ENCODE peak calls at places on chromosome 6, in six cellular contexts. B is tibial artery; D is left ventricle myocardium inferior; K is fibroblast of lung; U is K562; G is CD8-positive, alpha-beta memory T cell. O is an unnamed sample.
A peak's percentile ranks its signal among the peaks of the same experiment; 100 is the strongest.

GRCh38 chr6:159041181-159041580 is 3.6 kb downstream of the TAGAP start:
- DNase-seq in B (no peak), D (no peak), K (no peak), U (no peak), G (no peak), O (no peak)

GRCh38 chr6:75155586-75155985 is 50.3 kb downstream of the COL12A1 start:
- DNase-seq in B (no peak), D (no peak), K (no peak), U (no peak), G (no peak), O (no peak)

GRCh38 chr6:169830876-169831275 is 79.5 kb downstream of the ERMARD start:
- DNase-seq in B (no peak), D (no peak), K (no peak), U (no peak), G (no peak), O (no peak)

GRCh38 chr6:27062755-27063154 is 184.7 kb upstream of the PRSS16 start:
- DNase-seq in B (no peak), D (no peak), K (no peak), U (no peak), G (no peak), O (no peak)

GRCh38 chr6:53544500-53545308 is at the start of gene GCLC:
- DNase-seq in B (peak; percentile 97), D (peak; percentile 96), K (peak; percentile 96), U (peak; percentile 97), G (peak; percentile 90), O (peak; percentile 84)

GRCh38 chr6:169589293-169589692 is 112.5 kb downstream of the WDR27 start:
- DNase-seq in B (no peak), D (no peak), K (peak; percentile 85), U (no peak), G (peak; percentile 9), O (no peak)

GRCh38 chr6:108165714-108166663 is at the start of gene NR2E1:
- DNase-seq in B (no peak), D (no peak), K (peak; percentile 14), U (no peak), G (no peak), O (no peak)

GRCh38 chr6:16760536-16761468 is at the start of gene ATXN1:
- DNase-seq in B (peak; percentile 81), D (peak; percentile 57), K (no peak), U (no peak), G (peak; percentile 75), O (peak; percentile 80)

GRCh38 chr6:142850653-142851434 is 94.1 kb downstream of the HIVEP2 start:
- DNase-seq in B (no peak), D (no peak), K (peak; percentile 65), U (no peak), G (no peak), O (no peak)

GRCh38 chr6:12291083-12291784 is 1.1 kb downstream of the EDN1 start:
- DNase-seq in B (no peak), D (no peak), K (no peak), U (no peak), G (no peak), O (no peak)

GRCh38 chr6:155132617-155133016 is 131.2 kb upstream of the CLDN20 start:
- DNase-seq in B (no peak), D (no peak), K (no peak), U (no peak), G (no peak), O (no peak)

GRCh38 chr6:21341910-21342309 is 251.6 kb upstream of the SOX4 start:
- DNase-seq in B (no peak), D (no peak), K (no peak), U (no peak), G (no peak), O (no peak)

GRCh38 chr6:46926481-46926880 is 4.7 kb upstream of the ADGRF5 start:
- DNase-seq in B (no peak), D (no peak), K (peak; percentile 82), U (no peak), G (no peak), O (no peak)

GRCh38 chr6:158255280-158255973 is 56.8 kb upstream of the TULP4 start:
- DNase-seq in B (no peak), D (no peak), K (no peak), U (peak; percentile 39), G (no peak), O (no peak)

GRCh38 chr6:17986656-17987575 is 519 bp downstream of the KIF13A start:
- DNase-seq in B (peak; percentile 87), D (peak; percentile 66), K (peak; percentile 61), U (peak; percentile 60), G (no peak), O (no peak)

GRCh38 chr6:52233975-52234823 is 10.1 kb downstream of the IL17F start:
- DNase-seq in B (no peak), D (no peak), K (peak; percentile 57), U (peak; percentile 65), G (no peak), O (no peak)

GRCh38 chr6:113854531-113855499 is 2.3 kb upstream of the MARCKS start:
- DNase-seq in B (peak; percentile 82), D (peak; percentile 77), K (peak; percentile 90), U (peak; percentile 61), G (peak; percentile 8), O (peak; percentile 2)

GRCh38 chr6:43926644-43927524 is 156.9 kb downstream of the VEGFA start:
- DNase-seq in B (peak; percentile 61), D (peak; percentile 13), K (peak; percentile 93), U (peak; percentile 95), G (no peak), O (no peak)

GRCh38 chr6:137652961-137653697 is 158.9 kb upstream of the OLIG3 start:
- DNase-seq in B (no peak), D (no peak), K (no peak), U (no peak), G (no peak), O (no peak)

GRCh38 chr6:94813806-94814205 is 763.5 kb upstream of the MANEA start:
- DNase-seq in B (no peak), D (no peak), K (no peak), U (no peak), G (no peak), O (no peak)

GRCh38 chr6:32096394-32097258 is 12.5 kb downstream of the TNXB start:
- DNase-seq in B (no peak), D (no peak), K (no peak), U (no peak), G (no peak), O (no peak)

GRCh38 chr6:102571236-102571908 is 1177.9 kb downstream of the GRIK2 start:
- DNase-seq in B (no peak), D (no peak), K (peak; percentile 2), U (no peak), G (no peak), O (no peak)

GRCh38 chr6:4319992-4320683 is 184.8 kb upstream of the ECI2 start:
- DNase-seq in B (no peak), D (no peak), K (peak; percentile 76), U (peak; percentile 12), G (no peak), O (no peak)

GRCh38 chr6:148548749-148549140 is 198.1 kb upstream of the UST start:
- DNase-seq in B (no peak), D (no peak), K (no peak), U (no peak), G (no peak), O (no peak)

GRCh38 chr6:148547110-148547509 is 199.7 kb upstream of the UST start:
- DNase-seq in B (no peak), D (no peak), K (no peak), U (no peak), G (no peak), O (no peak)

GRCh38 chr6:148548065-148548748 is 198.6 kb upstream of the UST start:
- DNase-seq in B (no peak), D (peak; percentile 53), K (no peak), U (no peak), G (no peak), O (no peak)

GRCh38 chr6:148545901-148546300 is 200.9 kb upstream of the UST start:
- DNase-seq in B (no peak), D (no peak), K (no peak), U (no peak), G (no peak), O (no peak)

GRCh38 chr6:148544421-148544820 is 201.8 kb downstream of the SASH1 start:
- DNase-seq in B (no peak), D (no peak), K (no peak), U (no peak), G (no peak), O (no peak)
- H3K36me3 ChIP-seq in B (peaks cover 98% of the 10 kb centered on the region), D (peaks cover 97% of the 10 kb centered on the region), K (peaks cover 18% of the 10 kb centered on the region), U (no peaks in the 10 kb centered on the region), G (no peaks in the 10 kb centered on the region), O (no peaks in the 10 kb centered on the region)

GRCh38 chr6:37320649-37321048 is 33.1 kb upstream of the RNF8 start:
- DNase-seq in B (no peak), D (no peak), K (no peak), U (no peak), G (no peak), O (no peak)
- H3K36me3 ChIP-seq in B (peaks cover 83% of the 10 kb centered on the region), D (peaks cover 59% of the 10 kb centered on the region), K (peaks cover 5% of the 10 kb centered on the region), U (peaks cover 84% of the 10 kb centered on the region), G (peaks cover 44% of the 10 kb centered on the region), O (peaks cover 59% of the 10 kb centered on the region)

DNA sequence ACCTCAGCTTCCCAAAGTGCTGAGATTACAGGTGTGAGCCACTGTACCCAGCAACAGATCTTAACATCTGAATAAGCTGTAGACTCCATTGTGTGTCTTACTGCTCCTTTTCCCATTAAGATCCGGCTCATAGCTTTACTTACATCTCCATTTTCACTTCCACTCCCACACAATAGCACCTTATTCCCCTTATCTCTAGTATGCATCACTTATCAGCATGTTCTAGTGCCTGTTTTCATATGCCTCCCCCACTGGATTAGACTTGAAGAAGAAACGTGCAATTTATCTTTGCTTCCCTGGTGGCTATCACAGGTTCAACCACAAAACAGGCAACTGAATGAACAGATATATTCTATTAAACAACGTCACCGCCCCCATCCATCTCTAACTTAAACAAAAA is 12.1 kb downstream of the SSR1 start:
- DNase-seq in B (no peak), D (no peak), K (no peak), U (no peak), G (no peak), O (no peak)
- H3K36me3 ChIP-seq in B (peaks cover 91% of the 10 kb centered on the region), D (peaks cover 95% of the 10 kb centered on the region), K (peaks cover 9% of the 10 kb centered on the region), U (peaks cover 97% of the 10 kb centered on the region), G (peaks cover 51% of the 10 kb centered on the region), O (peaks cover 67% of the 10 kb centered on the region)

DNA sequence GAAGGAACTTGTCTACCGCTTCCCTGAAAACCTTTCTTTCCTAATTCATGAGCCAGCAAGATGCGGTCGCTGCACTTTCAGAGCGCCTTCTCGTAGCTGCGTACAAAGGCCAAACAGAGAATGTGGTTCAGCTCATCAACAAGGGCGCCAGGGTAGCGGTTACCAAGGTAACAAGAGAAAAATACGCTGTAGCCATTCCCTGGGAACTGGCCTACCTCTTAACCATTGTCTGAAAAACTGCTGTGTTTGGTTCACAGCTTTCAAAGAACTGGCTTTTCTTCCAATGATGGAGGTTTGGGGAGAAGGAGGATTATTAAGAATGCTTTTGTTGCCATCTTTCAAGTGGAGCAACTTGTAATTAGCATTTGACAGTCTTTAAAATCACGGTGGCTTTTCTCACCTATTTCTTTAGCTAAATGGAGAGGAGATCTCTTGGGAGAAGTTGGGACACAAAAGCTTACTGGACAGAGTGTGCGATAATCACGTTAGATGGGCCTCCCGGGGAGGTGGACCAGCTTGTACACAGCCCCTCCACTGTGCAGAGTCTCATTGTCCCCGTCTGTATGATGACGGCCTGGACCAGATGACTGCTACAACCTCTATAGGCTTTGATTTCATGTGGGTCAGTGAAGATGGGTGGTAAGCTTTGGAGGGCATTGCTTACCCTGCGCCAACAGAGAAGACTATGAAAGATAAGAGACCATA is 71.5 kb downstream of the LYRM2 start:
- DNase-seq in B (no peak), D (no peak), K (peak; percentile 12), U (no peak), G (no peak), O (no peak)
- H3K36me3 ChIP-seq in B (no peaks in the 10 kb centered on the region), D (no peaks in the 10 kb centered on the region), K (no peaks in the 10 kb centered on the region), U (no peaks in the 10 kb centered on the region), G (no peaks in the 10 kb centered on the region), O (no peaks in the 10 kb centered on the region)